ENCODE peak calls at places on chromosomes 2 and 18, in four cellular contexts. V is esophagus squamous epithelium, E is breast epithelium, X is heart left ventricle. M is an unnamed sample.
A peak's percentile ranks its signal among the peaks of the same experiment; 100 is the strongest.

GRCh38 chr18:45588284-45588683 is 27.0 kb upstream of the SLC14A2 start:
- DNase-seq in X (no peak), V (no peak), E (no peak), M (no peak)

GRCh38 chr2:23386422-23387220 is 1.6 kb downstream of the KLHL29 start:
- DNase-seq in V (no peak), E (no peak), X (no peak), M (peak; percentile 43)

GRCh38 chr2:220593526-220593925 is 966.1 kb downstream of the SLC4A3 start:
- DNase-seq in E (no peak), V (no peak), X (no peak), M (no peak)

GRCh38 chr18:37019157-37019571 is 190.2 kb downstream of the KIAA1328 start:
- DNase-seq in E (no peak), V (no peak), X (no peak), M (no peak)

GRCh38 chr18:2240311-2240705 is 331.0 kb downstream of the METTL4 start:
- DNase-seq in V (no peak), E (no peak), X (no peak), M (no peak)

GRCh38 chr2:68441179-68441993 is 25.7 kb downstream of the FBXO48 start:
- DNase-seq in E (peak; percentile 56), V (peak; percentile 46), X (no peak), M (peak; percentile 71)

GRCh38 chr2:112701092-112701491 is 19.7 kb upstream of the NT5DC4 start:
- DNase-seq in V (no peak), E (no peak), X (no peak), M (no peak)

GRCh38 chr18:45342166-45342565 is 273.1 kb upstream of the SLC14A2 start:
- DNase-seq in V (no peak), X (no peak), E (no peak), M (no peak)

GRCh38 chr2:139916822-139917221 is 1136.6 kb upstream of the NXPH2 start:
- DNase-seq in E (no peak), X (no peak), V (no peak), M (no peak)

GRCh38 chr2:172090044-172090946 is 5.0 kb downstream of the DLX1 start:
- DNase-seq in E (no peak), V (no peak), X (no peak), M (no peak)

GRCh38 chr2:108853421-108853820 is 66.8 kb downstream of the CCDC138 start:
- DNase-seq in E (no peak), X (no peak), V (no peak), M (no peak)

GRCh38 chr18:48979944-48980890 is 29.5 kb upstream of the SMAD7 start:
- DNase-seq in X (no peak), E (no peak), V (no peak), M (no peak)

GRCh38 chr18:32346667-32347066 is 124.0 kb downstream of the GAREM1 start:
- DNase-seq in X (no peak), E (no peak), V (no peak), M (no peak)

GRCh38 chr2:73638429-73638828 is 3.8 kb downstream of the NAT8 start:
- DNase-seq in E (no peak), X (no peak), V (no peak), M (no peak)

GRCh38 chr2:142014536-142014935 is 116.3 kb downstream of the LRP1B start:
- DNase-seq in X (no peak), V (no peak), E (no peak), M (no peak)

GRCh38 chr2:201936817-201937216 is 96.8 kb upstream of the FZD7 start:
- DNase-seq in V (no peak), E (no peak), X (no peak), M (no peak)

GRCh38 chr2:174681983-174682577 is 82.2 kb downstream of the CHRNA1 start:
- DNase-seq in V (no peak), E (no peak), X (peak; percentile 81), M (no peak)

GRCh38 chr2:201887851-201888451 is 81.6 kb downstream of the CDK15 start:
- DNase-seq in X (no peak), E (no peak), V (no peak), M (no peak)

GRCh38 chr18:2948038-2948437 is 64.9 kb downstream of the LPIN2 start:
- DNase-seq in E (no peak), V (no peak), X (no peak), M (peak; percentile 57)

GRCh38 chr2:38535745-38536506 is 66.8 kb downstream of the HNRNPLL start:
- DNase-seq in X (peak; percentile 93), V (no peak), E (peak; percentile 48), M (peak; percentile 73)

GRCh38 chr18:51537487-51537886 is 340.0 kb upstream of the MEX3C start:
- DNase-seq in V (no peak), E (peak; percentile 50), X (no peak), M (no peak)

GRCh38 chr2:14517731-14518130 is 114.8 kb upstream of the LRATD1 start:
- DNase-seq in E (no peak), V (no peak), X (no peak), M (peak; percentile 19)

GRCh38 chr2:203949228-203949627 is 12.7 kb downstream of the ICOS start:
- DNase-seq in E (no peak), V (no peak), X (no peak), M (no peak)

GRCh38 chr2:95232232-95232631 is 24.9 kb downstream of the ZNF892 start:
- DNase-seq in X (no peak), V (no peak), E (no peak), M (no peak)

GRCh38 chr2:126979604-126980003 is 80.9 kb downstream of the TEX51 start:
- DNase-seq in E (no peak), X (no peak), V (no peak), M (no peak)

GRCh38 chr2:235092854-235093253 is 141.0 kb downstream of the SH3BP4 start:
- DNase-seq in V (no peak), X (no peak), E (no peak), M (no peak)

GRCh38 chr2:151290467-151290866 is 999 bp upstream of the NMI start:
- DNase-seq in X (no peak), V (no peak), E (no peak), M (no peak)

GRCh38 chr2:66198873-66199272 is 236.1 kb upstream of the MEIS1 start:
- DNase-seq in E (no peak), X (no peak), V (no peak), M (no peak)

GRCh38 chr2:176913955-176914354 is 298.6 kb upstream of the HNRNPA3 start:
- DNase-seq in X (no peak), E (no peak), V (no peak), M (no peak)

GRCh38 chr2:42193722-42194187 is 24.6 kb downstream of the EML4 start:
- DNase-seq in V (no peak), E (no peak), X (no peak), M (no peak)

GRCh38 chr18:80175451-80176235 is 66.6 kb downstream of the ADNP2 start:
- DNase-seq in V (no peak), E (no peak), X (no peak), M (no peak)

GRCh38 chr2:105256431-105257047 is 15.0 kb downstream of the GPR45 start:
- DNase-seq in E (no peak), X (no peak), V (no peak), M (no peak)

GRCh38 chr2:121006783-121007489 is 271.3 kb downstream of the GLI2 start:
- DNase-seq in E (no peak), V (no peak), X (no peak), M (no peak)

GRCh38 chr18:8610442-8610801 is 1.2 kb downstream of the RAB12 start:
- DNase-seq in E (no peak), X (no peak), V (no peak), M (no peak)

GRCh38 chr18:27483266-27483665 is 298.2 kb upstream of the CHST9 start:
- DNase-seq in V (no peak), X (no peak), E (no peak), M (no peak)

GRCh38 chr18:13220326-13220991 is 1.9 kb downstream of the LDLRAD4 start:
- DNase-seq in E (no peak), V (no peak), X (no peak), M (no peak)
- TF ChIP-seq POLR2A in E (no peak), V (no peak), X (no peak), M (no peak)

GRCh38 chr2:63801455-63801854 is 40.2 kb upstream of the UGP2 start:
- DNase-seq in X (no peak), E (no peak), V (no peak), M (no peak)
- TF ChIP-seq CTCF in X (no peak), E (no peak), V (no peak), M (no peak)

DNA sequence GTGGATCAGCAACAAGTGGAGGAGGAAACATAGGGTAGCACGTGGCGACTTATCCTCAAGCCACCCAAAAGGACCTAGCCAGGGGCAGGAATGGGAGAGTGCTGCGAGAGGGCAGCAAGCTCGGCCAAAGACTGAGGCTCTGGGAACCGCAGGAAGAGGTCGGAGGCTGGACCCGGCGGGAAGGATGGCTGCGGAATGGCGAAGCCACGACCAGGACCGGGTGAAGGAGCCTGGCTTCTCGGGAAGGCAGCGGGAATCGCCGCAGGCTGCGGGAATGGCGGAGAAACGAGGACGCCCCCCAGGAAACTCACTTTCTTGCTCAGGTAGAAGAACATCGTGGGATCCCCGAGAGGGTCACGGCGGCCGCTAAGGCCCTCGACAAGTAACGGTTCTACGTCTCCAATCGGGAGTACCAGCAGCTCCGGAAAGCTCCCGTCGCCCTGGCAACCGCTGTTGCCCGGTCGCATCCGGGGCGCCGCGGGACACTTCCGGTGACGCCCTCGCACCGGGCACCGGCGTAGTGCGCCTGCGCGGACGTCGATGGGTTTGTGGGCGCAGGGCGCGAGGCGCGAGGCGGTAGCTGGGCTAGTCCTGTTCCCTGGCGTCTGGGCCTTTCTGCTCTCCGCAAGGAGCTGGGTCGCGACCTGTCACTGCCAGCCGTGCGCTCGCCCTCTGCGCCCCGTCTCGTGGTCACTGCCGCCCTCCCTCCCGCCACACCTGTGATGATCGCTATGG is at the start of gene WDR35:
- DNase-seq in X (peak; percentile 95), V (peak; percentile 27), E (peak; percentile 79), M (peak; percentile 87)
- TF ChIP-seq POLR2A in X (peak; percentile 68), V (peak; percentile 17), E (peak; percentile 73), M (peak; percentile 56)

DNA sequence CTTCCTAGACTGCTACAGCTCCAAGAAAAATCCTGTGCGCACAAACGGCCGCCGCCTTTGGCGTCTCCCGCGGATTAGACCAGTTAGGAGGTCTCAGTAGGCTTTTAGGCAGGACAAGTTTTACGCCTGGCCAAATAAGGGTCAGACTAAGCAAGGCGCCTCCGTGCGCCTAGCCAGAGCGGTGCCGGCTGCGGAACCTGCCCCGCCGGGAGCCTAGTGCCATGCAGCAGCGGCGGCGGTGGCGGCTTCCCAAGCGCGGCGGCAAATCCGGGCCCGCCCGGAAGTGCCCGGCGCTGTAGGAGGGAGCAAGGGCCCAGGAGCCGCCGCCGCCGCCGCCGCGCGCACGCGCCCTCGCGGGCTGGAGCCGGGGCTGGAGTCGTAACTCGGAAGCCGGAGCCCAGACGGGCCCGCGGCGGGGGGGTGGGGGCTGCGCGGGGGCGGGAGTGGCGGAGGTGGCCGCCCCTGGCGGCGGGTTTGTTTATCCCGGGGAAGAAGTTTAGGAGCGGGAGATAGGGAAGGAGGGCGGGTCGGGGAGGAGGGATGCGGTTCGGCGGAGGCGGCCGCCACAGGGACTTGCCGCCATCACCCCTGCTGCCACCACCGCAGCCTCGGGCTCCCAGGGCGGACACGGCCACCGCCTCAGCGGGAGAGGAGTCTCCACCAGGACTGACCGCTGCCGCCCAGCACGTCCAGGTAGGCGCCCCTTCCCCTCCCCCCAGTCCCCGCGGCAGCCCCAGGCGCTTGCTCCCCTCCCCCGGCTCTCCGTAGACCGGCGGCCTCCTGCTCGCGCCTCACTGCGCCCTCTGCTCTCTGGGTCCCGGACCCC is at the start of gene SPOPL:
- DNase-seq in X (peak; percentile 96), V (peak; percentile 26), E (peak; percentile 91), M (peak; percentile 94)
- TF ChIP-seq CTCF in X (peak; percentile 51), V (peak; percentile 5), E (no peak), M (peak; percentile 43)

DNA sequence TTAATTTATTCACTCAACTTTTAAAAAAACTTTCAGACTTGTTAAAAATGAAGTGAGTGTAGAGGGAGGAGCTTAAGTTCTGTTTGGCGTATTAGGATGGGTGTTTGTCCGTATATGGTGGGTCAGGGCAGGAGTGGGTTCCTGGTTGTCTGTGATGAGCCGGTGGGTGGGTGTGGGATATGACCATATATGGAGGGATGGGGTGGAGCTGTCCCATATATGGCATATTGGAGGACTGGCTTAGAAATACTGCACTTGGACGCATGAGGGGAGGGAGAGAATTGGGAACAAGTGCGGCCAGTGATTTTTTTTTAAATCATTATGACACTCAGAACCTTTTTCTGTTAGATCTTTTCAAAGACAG is 1.5 kb downstream of the KDM3A start:
- DNase-seq in V (peak; percentile 74), E (peak; percentile 94), X (peak; percentile 82), M (peak; percentile 93)
- TF ChIP-seq POLR2A in V (no peak), E (no peak), X (peak; percentile 62), M (peak; percentile 79)

M was measured in prostate gland.